ENCODE peak calls at places on chromosomes 5 and 9, in six cellular contexts. One of them, this sample, is unnamed.

GRCh38 chr9:135156525-135157510 is 69.3 kb downstream of the OLFM1 start:
- DNase-seq in H1: peak; percentile 89
- DNase-seq in lung: peak; percentile 44
- DNase-seq in iPS DF 6.9: peak; percentile 71
- DNase-seq in CD8-positive, alpha-beta T cell: no peak
- DNase-seq in neuronal stem cell: peak; percentile 90
- DNase-seq in this sample: no peak

GRCh38 chr5:4511996-4512656 is 628.0 kb upstream of the ADAMTS16 start:
- DNase-seq in H1: peak; percentile 61
- DNase-seq in lung: peak; percentile 69
- DNase-seq in iPS DF 6.9: peak; percentile 25
- DNase-seq in CD8-positive, alpha-beta T cell: no peak
- DNase-seq in neuronal stem cell: no peak
- DNase-seq in this sample: no peak

GRCh38 chr5:43063731-43064171 is 23.6 kb upstream of the ANXA2R start:
- DNase-seq in H1: no peak
- DNase-seq in lung: no peak
- DNase-seq in iPS DF 6.9: no peak
- DNase-seq in CD8-positive, alpha-beta T cell: no peak
- DNase-seq in neuronal stem cell: no peak
- DNase-seq in this sample: no peak

GRCh38 chr5:184461-184860 is 6.8 kb upstream of the LRRC14B start:
- DNase-seq in H1: no peak
- DNase-seq in lung: no peak
- DNase-seq in iPS DF 6.9: no peak
- DNase-seq in CD8-positive, alpha-beta T cell: no peak
- DNase-seq in neuronal stem cell: no peak
- DNase-seq in this sample: no peak

GRCh38 chr9:112104401-112104800 is 70.7 kb downstream of the SUSD1 start:
- DNase-seq in H1: peak; percentile 10
- DNase-seq in lung: no peak
- DNase-seq in iPS DF 6.9: no peak
- DNase-seq in CD8-positive, alpha-beta T cell: no peak
- DNase-seq in neuronal stem cell: no peak
- DNase-seq in this sample: no peak

GRCh38 chr9:79660615-79661014 is 88.8 kb downstream of the TLE4 start:
- DNase-seq in H1: no peak
- DNase-seq in lung: no peak
- DNase-seq in iPS DF 6.9: no peak
- DNase-seq in CD8-positive, alpha-beta T cell: no peak
- DNase-seq in neuronal stem cell: no peak
- DNase-seq in this sample: no peak

GRCh38 chr5:34037829-34038228 is 5.2 kb downstream of the C1QTNF3 start:
- DNase-seq in H1: no peak
- DNase-seq in lung: no peak
- DNase-seq in iPS DF 6.9: no peak
- DNase-seq in CD8-positive, alpha-beta T cell: no peak
- DNase-seq in neuronal stem cell: no peak
- DNase-seq in this sample: no peak

GRCh38 chr5:156411131-156411727 is 84.3 kb downstream of the SGCD start:
- DNase-seq in H1: no peak
- DNase-seq in lung: no peak
- DNase-seq in iPS DF 6.9: no peak
- DNase-seq in CD8-positive, alpha-beta T cell: no peak
- DNase-seq in neuronal stem cell: no peak
- DNase-seq in this sample: no peak

GRCh38 chr9:124929464-124929863 is 11.4 kb downstream of the GOLGA1 start:
- DNase-seq in H1: no peak
- DNase-seq in lung: no peak
- DNase-seq in iPS DF 6.9: no peak
- DNase-seq in CD8-positive, alpha-beta T cell: no peak
- DNase-seq in neuronal stem cell: no peak
- DNase-seq in this sample: no peak

GRCh38 chr5:134175874-134176522 is 752 bp downstream of the SKP1 start:
- DNase-seq in H1: no peak
- DNase-seq in lung: no peak
- DNase-seq in iPS DF 6.9: no peak
- DNase-seq in CD8-positive, alpha-beta T cell: no peak
- DNase-seq in neuronal stem cell: no peak
- DNase-seq in this sample: no peak

GRCh38 chr5:88676637-88677481 is 206.1 kb downstream of the MEF2C start:
- DNase-seq in H1: no peak
- DNase-seq in lung: no peak
- DNase-seq in iPS DF 6.9: no peak
- DNase-seq in CD8-positive, alpha-beta T cell: no peak
- DNase-seq in neuronal stem cell: no peak
- DNase-seq in this sample: no peak

GRCh38 chr5:88674262-88675158 is 208.5 kb downstream of the MEF2C start:
- DNase-seq in H1: peak; percentile 78
- DNase-seq in lung: no peak
- DNase-seq in iPS DF 6.9: no peak
- DNase-seq in CD8-positive, alpha-beta T cell: no peak
- DNase-seq in neuronal stem cell: no peak
- DNase-seq in this sample: no peak

GRCh38 chr5:88677502-88677901 is 205.5 kb downstream of the MEF2C start:
- DNase-seq in H1: no peak
- DNase-seq in lung: no peak
- DNase-seq in iPS DF 6.9: no peak
- DNase-seq in CD8-positive, alpha-beta T cell: no peak
- DNase-seq in neuronal stem cell: no peak
- DNase-seq in this sample: no peak

GRCh38 chr5:88675758-88676636 is 207.0 kb downstream of the MEF2C start:
- DNase-seq in H1: peak; percentile 82
- DNase-seq in lung: no peak
- DNase-seq in iPS DF 6.9: no peak
- DNase-seq in CD8-positive, alpha-beta T cell: no peak
- DNase-seq in neuronal stem cell: no peak
- DNase-seq in this sample: no peak

DNA sequence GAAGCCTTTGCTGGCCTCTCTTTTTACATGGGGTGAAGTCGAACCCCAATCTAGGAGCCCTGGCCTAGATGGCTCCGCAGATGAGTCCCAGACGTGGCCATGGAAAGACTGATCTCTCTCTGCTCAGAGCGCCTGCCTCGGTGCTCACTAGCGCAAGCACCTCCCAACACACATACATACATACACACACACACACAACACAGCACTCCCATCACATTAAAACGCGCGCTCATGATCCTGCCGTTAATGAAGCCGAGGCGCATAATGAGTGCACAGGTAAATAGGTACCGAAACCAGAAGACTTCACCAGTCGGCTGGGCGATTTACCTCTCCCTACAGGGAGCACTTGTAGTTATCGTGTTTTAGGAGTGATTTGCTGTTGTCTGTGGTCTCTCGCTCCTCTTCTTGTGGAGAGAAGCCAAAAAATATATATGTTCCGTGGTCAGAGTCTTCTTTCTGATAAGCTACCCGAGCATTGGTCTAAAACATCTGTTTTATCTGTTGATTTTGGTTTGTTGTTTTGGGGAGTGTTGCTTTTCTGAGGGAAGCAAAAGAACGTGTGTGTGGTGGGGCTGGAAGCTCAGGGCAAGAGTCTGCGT is 207.7 kb downstream of the MEF2C start:
- DNase-seq in H1: no peak
- DNase-seq in lung: no peak
- DNase-seq in iPS DF 6.9: no peak
- DNase-seq in CD8-positive, alpha-beta T cell: no peak
- DNase-seq in neuronal stem cell: no peak
- DNase-seq in this sample: no peak
- H3K4me1 ChIP-seq in H1: peaks cover 36% of the 10 kb centered on the region
- H3K4me1 ChIP-seq in lung: no peaks in the 10 kb centered on the region
- H3K4me1 ChIP-seq in iPS DF 6.9: peaks cover 9% of the 10 kb centered on the region
- H3K4me1 ChIP-seq in CD8-positive, alpha-beta T cell: peaks cover 18% of the 10 kb centered on the region
- H3K4me1 ChIP-seq in neuronal stem cell: peaks cover 11% of the 10 kb centered on the region
- H3K4me1 ChIP-seq in this sample: peaks cover 14% of the 10 kb centered on the region

GRCh38 chr5:91562922-91563321 is 179.8 kb upstream of the ARRDC3 start:
- DNase-seq in H1: no peak
- DNase-seq in lung: no peak
- DNase-seq in iPS DF 6.9: no peak
- DNase-seq in CD8-positive, alpha-beta T cell: no peak
- DNase-seq in neuronal stem cell: no peak
- DNase-seq in this sample: no peak
- H3K27me3 ChIP-seq in H1: no peaks in the 10 kb centered on the region
- H3K27me3 ChIP-seq in lung: no peaks in the 10 kb centered on the region
- H3K27me3 ChIP-seq in iPS DF 6.9: no peaks in the 10 kb centered on the region
- H3K27me3 ChIP-seq in CD8-positive, alpha-beta T cell: no peaks in the 10 kb centered on the region
- H3K27me3 ChIP-seq in neuronal stem cell: no peaks in the 10 kb centered on the region
- H3K27me3 ChIP-seq in this sample: no peaks in the 10 kb centered on the region

DNA sequence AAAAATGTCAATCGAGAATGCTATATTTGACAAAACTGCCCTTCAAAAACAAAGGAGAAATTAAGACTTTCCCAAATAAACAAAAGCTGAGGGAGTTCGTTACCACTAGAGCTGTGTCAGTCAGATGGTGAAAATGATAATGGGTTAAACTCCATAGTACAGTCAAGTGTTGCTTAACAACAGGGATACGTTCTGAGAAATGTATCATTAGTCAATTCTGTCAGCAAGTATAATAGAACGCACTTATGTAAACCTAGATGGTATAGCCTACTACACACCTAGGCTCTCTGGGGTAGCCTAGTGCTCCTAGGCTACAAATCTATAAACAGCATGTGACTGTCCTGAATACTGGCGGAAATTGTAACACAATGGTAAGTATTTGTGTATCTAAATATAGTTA is 138.7 kb downstream of the DRD1 start:
- DNase-seq in H1: no peak
- DNase-seq in lung: no peak
- DNase-seq in iPS DF 6.9: no peak
- DNase-seq in CD8-positive, alpha-beta T cell: no peak
- DNase-seq in neuronal stem cell: no peak
- DNase-seq in this sample: no peak
- H3K27ac ChIP-seq in H1: no peak overlapping the region
- H3K27ac ChIP-seq in lung: no peak overlapping the region
- H3K27ac ChIP-seq in iPS DF 6.9: no peak overlapping the region
- H3K27ac ChIP-seq in CD8-positive, alpha-beta T cell: no peak overlapping the region
- H3K27ac ChIP-seq in neuronal stem cell: no peak overlapping the region
- H3K27ac ChIP-seq in this sample: no peak overlapping the region

GRCh38 chr5:160293386-160293785 is 19.0 kb downstream of the CCNJL start:
- DNase-seq in H1: no peak
- DNase-seq in lung: no peak
- DNase-seq in iPS DF 6.9: no peak
- DNase-seq in CD8-positive, alpha-beta T cell: no peak
- DNase-seq in neuronal stem cell: no peak
- DNase-seq in this sample: no peak

GRCh38 chr5:160290751-160291150 is 21.6 kb downstream of the CCNJL start:
- DNase-seq in H1: no peak
- DNase-seq in lung: no peak
- DNase-seq in iPS DF 6.9: no peak
- DNase-seq in CD8-positive, alpha-beta T cell: no peak
- DNase-seq in neuronal stem cell: no peak
- DNase-seq in this sample: no peak

GRCh38 chr5:160289721-160290120 is 22.6 kb downstream of the CCNJL start:
- DNase-seq in H1: no peak
- DNase-seq in lung: peak; percentile 66
- DNase-seq in iPS DF 6.9: no peak
- DNase-seq in CD8-positive, alpha-beta T cell: no peak
- DNase-seq in neuronal stem cell: no peak
- DNase-seq in this sample: no peak

GRCh38 chr5:160289356-160289651 is 23.1 kb downstream of the CCNJL start:
- DNase-seq in H1: no peak
- DNase-seq in lung: no peak
- DNase-seq in iPS DF 6.9: no peak
- DNase-seq in CD8-positive, alpha-beta T cell: no peak
- DNase-seq in neuronal stem cell: no peak
- DNase-seq in this sample: no peak

GRCh38 chr5:160291467-160291866 is 20.9 kb downstream of the CCNJL start:
- DNase-seq in H1: no peak
- DNase-seq in lung: no peak
- DNase-seq in iPS DF 6.9: no peak
- DNase-seq in CD8-positive, alpha-beta T cell: no peak
- DNase-seq in neuronal stem cell: no peak
- DNase-seq in this sample: no peak
- H3K4me1 ChIP-seq in H1: peaks cover 37% of the 10 kb centered on the region
- H3K4me1 ChIP-seq in lung: peaks cover 4% of the 10 kb centered on the region
- H3K4me1 ChIP-seq in iPS DF 6.9: peaks cover 25% of the 10 kb centered on the region
- H3K4me1 ChIP-seq in CD8-positive, alpha-beta T cell: no peaks in the 10 kb centered on the region
- H3K4me1 ChIP-seq in neuronal stem cell: peaks cover 25% of the 10 kb centered on the region
- H3K4me1 ChIP-seq in this sample: peaks cover 8% of the 10 kb centered on the region

GRCh38 chr5:141628175-141628788 is 8.4 kb downstream of the HDAC3 start:
- DNase-seq in H1: no peak
- DNase-seq in lung: no peak
- DNase-seq in iPS DF 6.9: no peak
- DNase-seq in CD8-positive, alpha-beta T cell: no peak
- DNase-seq in neuronal stem cell: no peak
- DNase-seq in this sample: no peak
- H3K27me3 ChIP-seq in H1: no peaks in the 10 kb centered on the region
- H3K27me3 ChIP-seq in lung: no peaks in the 10 kb centered on the region
- H3K27me3 ChIP-seq in iPS DF 6.9: no peaks in the 10 kb centered on the region
- H3K27me3 ChIP-seq in CD8-positive, alpha-beta T cell: no peaks in the 10 kb centered on the region
- H3K27me3 ChIP-seq in neuronal stem cell: no peaks in the 10 kb centered on the region
- H3K27me3 ChIP-seq in this sample: no peaks in the 10 kb centered on the region

DNA sequence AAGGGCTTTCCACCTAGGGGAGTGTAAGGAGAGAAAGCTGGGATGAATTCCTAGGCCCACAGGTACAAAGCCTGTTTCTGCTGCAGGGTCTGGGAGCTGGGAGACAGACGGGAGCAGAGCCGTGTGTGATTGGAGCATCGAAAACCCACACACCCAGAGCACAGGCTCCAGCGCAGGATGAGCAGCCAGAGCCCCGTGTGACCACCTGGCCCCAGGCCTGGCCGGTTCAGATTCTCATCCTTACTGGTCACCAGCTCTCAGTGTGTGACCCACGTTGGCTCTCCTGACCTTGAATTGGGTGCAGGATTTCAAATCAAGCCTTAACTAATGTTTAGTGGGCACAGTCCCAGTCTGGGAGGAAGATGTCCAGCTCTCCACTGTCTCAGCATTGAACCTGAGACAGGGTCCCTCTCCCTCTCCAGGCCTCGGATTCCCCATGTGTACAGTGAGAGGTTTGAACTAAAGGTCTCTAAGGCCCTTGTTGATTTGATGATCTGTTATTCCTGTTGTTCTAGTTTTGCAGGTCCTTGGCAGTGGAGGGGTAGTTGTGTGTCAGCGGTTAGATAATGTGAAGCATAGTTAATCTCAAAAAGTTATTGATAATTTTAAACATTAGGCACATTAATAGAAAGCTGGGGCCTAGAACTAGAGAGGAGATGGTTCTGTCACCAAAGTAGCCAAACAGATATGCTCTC is 50.1 kb downstream of the PPARGC1B start:
- DNase-seq in H1: no peak
- DNase-seq in lung: no peak
- DNase-seq in iPS DF 6.9: no peak
- DNase-seq in CD8-positive, alpha-beta T cell: no peak
- DNase-seq in neuronal stem cell: no peak
- DNase-seq in this sample: no peak
- H3K27ac ChIP-seq in H1: no peak overlapping the region
- H3K27ac ChIP-seq in lung: peak overlapping the region; percentile 74
- H3K27ac ChIP-seq in iPS DF 6.9: no peak overlapping the region
- H3K27ac ChIP-seq in CD8-positive, alpha-beta T cell: no peak overlapping the region
- H3K27ac ChIP-seq in neuronal stem cell: no peak overlapping the region
- H3K27ac ChIP-seq in this sample: peak overlapping the region; percentile 89